ENCODE peak calls at places on chromosomes 6 and 20, in six cellular contexts. V is mammary epithelial cell, D is HepG2, F is H1, L is MM.1S, U is GM23248. N is an unnamed sample.

GRCh38 chr6:162907876-162908481 is 180.2 kb downstream of the PACRG start:
- DNase-seq in V (peak), D (peak), F (no peak), L (peak), U (peak), N (peak)

GRCh38 chr6:147322299-147323162 is 118.3 kb downstream of the STXBP5 start:
- DNase-seq in V (no peak), D (no peak), F (no peak), L (no peak), U (peak), N (no peak)

GRCh38 chr20:57568960-57569359 is 8.1 kb downstream of the PCK1 start:
- DNase-seq in V (no peak), D (no peak), F (no peak), L (no peak), U (no peak), N (no peak)

GRCh38 chr6:45783716-45784115 is 231.9 kb downstream of the CLIC5 start:
- DNase-seq in V (peak), D (no peak), F (no peak), L (no peak), U (no peak), N (no peak)

GRCh38 chr20:41476013-41476441 is 109.4 kb upstream of the EMILIN3 start:
- DNase-seq in V (peak), D (no peak), F (no peak), L (no peak), U (peak), N (no peak)

GRCh38 chr20:46018611-46019010 is 9.9 kb downstream of the MMP9 start:
- DNase-seq in V (no peak), D (no peak), F (no peak), L (no peak), U (no peak), N (no peak)

GRCh38 chr6:1081566-1081965 is 230.3 kb upstream of the FOXQ1 start:
- DNase-seq in V (no peak), D (no peak), F (no peak), L (no peak), U (peak), N (no peak)

GRCh38 chr6:92810913-92811312 is 608.4 kb downstream of the EPHA7 start:
- DNase-seq in V (peak), D (peak), F (peak), L (peak), U (peak), N (peak)

GRCh38 chr20:1467355-1468116 is 887 bp upstream of the NSFL1C start:
- DNase-seq in V (no peak), D (peak), F (no peak), L (no peak), U (no peak), N (peak)

GRCh38 chr6:97443408-97444080 is 160.5 kb upstream of the MMS22L start:
- DNase-seq in V (no peak), D (no peak), F (no peak), L (no peak), U (no peak), N (no peak)

GRCh38 chr20:38304845-38305447 is 990 bp downstream of the BPI start:
- DNase-seq in V (peak), D (peak), F (peak), L (peak), U (peak), N (peak)

GRCh38 chr6:83221886-83222479 is 28.8 kb downstream of the RWDD2A start:
- DNase-seq in V (peak), D (peak), F (no peak), L (peak), U (peak), N (peak)

GRCh38 chr6:51719297-51719696 is 368.1 kb downstream of the PKHD1 start:
- DNase-seq in V (no peak), D (no peak), F (no peak), L (no peak), U (no peak), N (no peak)

GRCh38 chr6:33323623-33323948 is 6.0 kb upstream of the ZBTB22 start:
- DNase-seq in V (no peak), D (no peak), F (no peak), L (no peak), U (no peak), N (no peak)

GRCh38 chr6:158086706-158087518 is 81.2 kb downstream of the SERAC1 start:
- DNase-seq in V (no peak), D (no peak), F (no peak), L (no peak), U (no peak), N (no peak)

GRCh38 chr20:37288091-37288490 is 1.4 kb upstream of the MANBAL start:
- DNase-seq in V (peak), D (no peak), F (no peak), L (no peak), U (no peak), N (no peak)

GRCh38 chr6:36375644-36376155 is 11.8 kb downstream of the ETV7 start:
- DNase-seq in V (no peak), D (no peak), F (no peak), L (no peak), U (no peak), N (no peak)

GRCh38 chr6:41157323-41157722 is 3.2 kb upstream of the TREML1 start:
- DNase-seq in V (no peak), D (no peak), F (no peak), L (no peak), U (no peak), N (no peak)

GRCh38 chr20:18288748-18289705 is 700 bp downstream of the ZNF133 start:
- DNase-seq in V (peak), D (peak), F (no peak), L (no peak), U (peak), N (peak)

GRCh38 chr20:14319704-14320103 is 17.7 kb downstream of the FLRT3 start:
- DNase-seq in V (no peak), D (no peak), F (no peak), L (no peak), U (no peak), N (no peak)

GRCh38 chr6:30626484-30627366 is at the start of gene ATAT1:
- DNase-seq in V (peak), D (peak), F (peak), L (peak), U (peak), N (peak)

GRCh38 chr6:152240436-152240835 is 396.7 kb downstream of the SYNE1 start:
- DNase-seq in V (no peak), D (no peak), F (no peak), L (no peak), U (no peak), N (no peak)

GRCh38 chr20:37356387-37356786 is 10.4 kb downstream of the SRC start:
- DNase-seq in V (peak), D (no peak), F (no peak), L (no peak), U (peak), N (no peak)

GRCh38 chr20:23603321-23603720 is 2.4 kb downstream of the CST9 start:
- DNase-seq in V (no peak), D (no peak), F (no peak), L (no peak), U (no peak), N (no peak)

GRCh38 chr6:155108070-155108815 is 113.1 kb downstream of the TIAM2 start:
- DNase-seq in V (no peak), D (no peak), F (no peak), L (no peak), U (no peak), N (no peak)

GRCh38 chr6:125791151-125791819 is 525 bp downstream of the NCOA7 start:
- DNase-seq in V (peak), D (peak), F (no peak), L (peak), U (peak), N (peak)

GRCh38 chr6:49664817-49665216 is 28.2 kb upstream of the RHAG start:
- DNase-seq in V (no peak), D (no peak), F (no peak), L (no peak), U (no peak), N (no peak)

GRCh38 chr6:96458771-96459170 is 62.8 kb upstream of the UFL1 start:
- DNase-seq in V (no peak), D (no peak), F (no peak), L (no peak), U (no peak), N (no peak)

GRCh38 chr20:17699931-17700351 is at the start of gene BANF2:
- DNase-seq in V (no peak), D (no peak), F (no peak), L (no peak), U (no peak), N (no peak)

GRCh38 chr6:54892831-54893230 is 46.3 kb downstream of the FAM83B start:
- DNase-seq in V (peak), D (no peak), F (no peak), L (no peak), U (peak), N (peak)

GRCh38 chr6:152981989-152982767 is 663 bp downstream of the FBXO5 start:
- DNase-seq in V (no peak), D (no peak), F (no peak), L (no peak), U (no peak), N (peak)

GRCh38 chr6:54771968-54772367 is 74.6 kb upstream of the FAM83B start:
- DNase-seq in V (no peak), D (peak), F (no peak), L (no peak), U (no peak), N (no peak)

GRCh38 chr6:151629791-151630190 is 136.0 kb downstream of the CCDC170 start:
- DNase-seq in V (peak), D (no peak), F (no peak), L (no peak), U (no peak), N (no peak)

GRCh38 chr6:54262956-54263355 is 45.3 kb upstream of the TINAG start:
- DNase-seq in V (no peak), D (no peak), F (no peak), L (no peak), U (no peak), N (no peak)

GRCh38 chr6:100462396-100462795 is 2.3 kb downstream of the SIM1 start:
- DNase-seq in V (no peak), D (no peak), F (no peak), L (no peak), U (peak), N (no peak)
- TF ChIP-seq EZH2 in V (no peak), D (no peak), F (no peak), L (no peak), U (no peak), N (no peak)

GRCh38 chr6:12243169-12243568 is 47.0 kb upstream of the EDN1 start:
- DNase-seq in V (no peak), D (no peak), F (no peak), L (no peak), U (no peak), N (no peak)
- TF ChIP-seq EZH2 in V (no peak), D (no peak), F (no peak), L (no peak), U (no peak), N (no peak)

GRCh38 chr20:21099653-21100589 is 6.2 kb downstream of the LINC00237 start:
- DNase-seq in V (no peak), D (no peak), F (no peak), L (peak), U (no peak), N (peak)

GRCh38 chr20:21102252-21102609 is 3.9 kb downstream of the LINC00237 start:
- DNase-seq in V (no peak), D (no peak), F (no peak), L (no peak), U (no peak), N (peak)

GRCh38 chr20:21102691-21103311 is 3.4 kb downstream of the LINC00237 start:
- DNase-seq in V (peak), D (no peak), F (no peak), L (no peak), U (peak), N (peak)

GRCh38 chr20:21101453-21102251 is 4.5 kb downstream of the LINC00237 start:
- DNase-seq in V (no peak), D (no peak), F (no peak), L (no peak), U (peak), N (peak)

DNA sequence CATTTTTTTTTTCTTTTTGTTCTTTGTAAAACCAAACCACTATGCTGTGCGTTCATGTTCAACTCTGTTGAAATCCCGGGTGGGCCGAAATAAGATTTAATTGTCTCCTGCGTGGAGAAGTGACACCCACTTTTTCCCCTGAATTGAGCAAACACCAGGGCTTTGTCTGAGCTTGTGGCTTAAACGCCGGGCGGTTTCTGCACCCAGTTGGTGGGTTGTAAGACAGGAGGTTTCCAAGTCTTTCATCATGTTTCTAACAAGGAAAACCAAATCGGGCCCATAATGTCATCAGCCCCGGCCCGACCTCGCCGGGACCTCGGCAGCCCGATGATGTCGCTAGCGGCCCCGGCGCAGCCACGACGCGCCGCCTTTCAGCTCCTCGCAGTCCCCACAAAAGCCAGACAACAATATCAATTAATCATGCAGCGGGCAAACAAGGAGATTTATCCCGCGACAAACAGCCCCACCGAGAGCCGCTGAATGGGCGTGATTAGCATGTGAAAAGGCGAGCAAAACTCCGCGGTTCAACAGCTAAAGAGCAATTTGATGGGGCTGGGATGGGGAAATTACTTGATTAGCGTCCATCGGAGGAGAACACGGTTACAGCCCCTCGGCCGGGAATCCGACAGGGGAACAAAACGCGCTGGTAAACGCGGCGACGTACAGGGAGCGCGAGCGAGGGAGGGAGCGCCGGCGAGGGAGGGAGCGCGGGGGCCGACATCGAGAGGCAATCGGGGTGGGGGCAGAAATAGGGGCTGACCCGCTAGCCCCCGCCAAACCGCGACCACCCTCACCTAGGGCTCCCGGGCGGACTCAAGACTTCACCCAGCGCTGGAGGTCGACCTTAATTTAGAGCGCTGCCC is 5.3 kb downstream of the LINC00237 start:
- DNase-seq in V (no peak), D (no peak), F (peak), L (no peak), U (peak), N (peak)
- TF ChIP-seq EZH2 in V (peak), D (no peak), F (no peak), L (no peak), U (peak), N (peak)

DNA sequence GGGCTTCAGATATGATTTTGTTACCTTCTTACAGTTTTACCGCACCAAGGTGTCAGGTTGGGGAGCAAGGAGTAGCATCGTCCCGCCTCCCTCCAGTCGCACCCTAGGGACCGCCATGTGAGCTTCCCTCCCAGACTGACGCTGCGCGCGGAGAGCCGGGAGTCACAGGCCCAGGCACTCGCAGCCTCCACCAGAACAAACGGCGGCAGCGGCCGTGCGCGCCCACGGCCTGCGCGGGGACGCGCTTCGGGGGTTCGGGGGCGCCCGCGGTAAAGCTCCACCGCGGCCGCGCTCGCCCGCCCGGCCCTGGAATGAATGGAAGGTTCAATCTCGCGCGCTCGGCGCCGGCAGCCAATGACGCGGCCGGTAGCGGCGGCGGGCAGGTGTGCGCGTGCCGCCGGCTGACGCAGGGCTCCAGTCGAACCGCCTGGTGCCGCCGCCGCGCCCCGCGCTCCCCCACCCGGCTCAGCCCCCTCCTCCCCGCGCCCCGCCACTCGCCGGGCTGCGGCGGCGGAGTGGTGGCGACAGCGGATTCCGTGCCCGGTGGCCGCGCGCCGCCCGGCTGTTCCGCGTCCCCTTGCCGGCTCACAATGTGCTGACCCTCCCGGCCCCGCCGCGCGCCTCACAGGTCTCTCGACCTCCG is 16.5 kb upstream of the LIN28B start:
- DNase-seq in V (no peak), D (peak), F (peak), L (no peak), U (no peak), N (peak)
- TF ChIP-seq EZH2 in V (peak), D (no peak), F (no peak), L (no peak), U (no peak), N (no peak)